ENCODE peak calls at places on chromosomes 13 and 19, in seven cellular contexts. Q is stimulated activated CD8-positive, alpha-beta memory T cell treated with anti-CD3 and anti-CD28 coated beads, Interleukin-12 subunit alpha, Interleukin-12 subunit beta, amount 100 ng/mL, for 4 hours; Y is ascending aorta; T is kidney epithelial cell; A is type B pancreatic cell; K is choroid plexus epithelial cell; V is RPMI7951. U is an unnamed sample.

GRCh38 chr13:93559718-93560117 is 333.1 kb downstream of the GPC6 start:
- DNase-seq in K (peak; percentile 87), V (peak; percentile 25), Y (no peak), Q (no peak), A (no peak), T (peak; percentile 96), U (peak; percentile 69)

GRCh38 chr13:44103721-44104490 is 224.2 kb downstream of the LACC1 start:
- DNase-seq in Y (no peak), A (no peak), T (no peak), K (no peak), Q (no peak), V (no peak), U (no peak)

GRCh38 chr19:1113278-1113985 is 9.6 kb downstream of the GPX4 start:
- DNase-seq in Q (peak; percentile 71), A (peak; percentile 90), Y (peak; percentile 81), V (peak; percentile 81), K (peak; percentile 98), T (no peak), U (peak; percentile 95)

GRCh38 chr19:18478545-18479311 is 40.8 kb upstream of the ISYNA1 start:
- DNase-seq in A (no peak), Y (no peak), K (peak; percentile 89), V (peak; percentile 97), T (peak; percentile 49), Q (peak; percentile 44), U (peak; percentile 92)

GRCh38 chr19:40954573-40954972 is 36.5 kb upstream of the CYP2B6 start:
- DNase-seq in A (no peak), K (peak; percentile 7), Y (no peak), T (no peak), V (no peak), Q (no peak), U (peak; percentile 7)

GRCh38 chr13:106033634-106034033 is 501.8 kb downstream of the EFNB2 start:
- DNase-seq in T (no peak), A (no peak), V (peak; percentile 53), K (peak; percentile 89), Y (no peak), Q (no peak), U (peak; percentile 84)

GRCh38 chr19:45385392-45386221 is 15.2 kb upstream of the ERCC2 start:
- DNase-seq in V (no peak), A (no peak), K (no peak), Q (no peak), Y (no peak), T (no peak), U (no peak)

GRCh38 chr13:61142506-61142905 is 273.1 kb downstream of the PCDH20 start:
- DNase-seq in K (no peak), T (no peak), V (no peak), A (no peak), Q (no peak), Y (no peak), U (no peak)

GRCh38 chr19:38134538-38135149 is 89.4 kb downstream of the DPF1 start:
- DNase-seq in A (no peak), Q (no peak), K (peak; percentile 64), T (no peak), Y (no peak), V (peak; percentile 37), U (peak; percentile 60)

GRCh38 chr19:23783634-23784033 is 24.9 kb upstream of the ZNF681 start:
- DNase-seq in T (no peak), Y (no peak), Q (no peak), K (no peak), A (no peak), V (no peak), U (no peak)

GRCh38 chr13:95035311-95036109 is 265.7 kb downstream of the ABCC4 start:
- DNase-seq in A (no peak), V (no peak), Y (no peak), K (no peak), Q (no peak), T (no peak), U (no peak)

GRCh38 chr19:38485541-38486285 is 52.2 kb downstream of the RYR1 start:
- DNase-seq in Y (no peak), T (no peak), V (no peak), Q (no peak), K (no peak), A (no peak), U (no peak)

GRCh38 chr19:18441804-18442788 is 4.2 kb upstream of the ISYNA1 start:
- DNase-seq in K (no peak), Y (no peak), T (no peak), Q (no peak), A (no peak), V (no peak), U (no peak)

GRCh38 chr19:9149976-9150375 is 9.8 kb downstream of the ZNF317 start:
- DNase-seq in K (no peak), Y (no peak), T (no peak), Q (no peak), A (no peak), V (no peak), U (no peak)

GRCh38 chr19:16850133-16850532 is 20.9 kb downstream of the SIN3B start:
- DNase-seq in K (peak; percentile 44), Y (no peak), V (no peak), Q (no peak), A (no peak), T (no peak), U (no peak)

GRCh38 chr19:45637890-45638667 is 1.1 kb downstream of the EML2 start:
- DNase-seq in T (no peak), K (peak; percentile 68), V (peak; percentile 56), A (no peak), Q (no peak), Y (no peak), U (peak; percentile 72)

GRCh38 chr13:107865643-107866006 is 349.7 kb downstream of the LIG4 start:
- DNase-seq in T (no peak), Y (no peak), V (no peak), K (peak; percentile 51), Q (no peak), A (no peak), U (peak; percentile 18)

U was measured in fibroblast of pulmonary artery.